ENCODE peak calls at places on chromosomes 4 and X, in seven cellular contexts. One of them, this sample, is unnamed.

GRCh38 chrX:129433945-129434344 is 89.3 kb downstream of the SMARCA1 start:
- DNase-seq in ovary: no peak
- DNase-seq in CD8-positive, alpha-beta T cell: no peak
- DNase-seq in CD4-positive, alpha-beta T cell: no peak
- DNase-seq in Peyer's patch: no peak
- DNase-seq in heart right ventricle: no peak
- DNase-seq in A549: no peak
- DNase-seq in this sample: no peak

GRCh38 chr4:30821275-30821674 is 101.1 kb downstream of the PCDH7 start:
- DNase-seq in ovary: no peak
- DNase-seq in CD8-positive, alpha-beta T cell: no peak
- DNase-seq in CD4-positive, alpha-beta T cell: no peak
- DNase-seq in Peyer's patch: no peak
- DNase-seq in heart right ventricle: no peak
- DNase-seq in A549: no peak
- DNase-seq in this sample: no peak

GRCh38 chr4:89898304-89898716 is 3.7 kb downstream of the MMRN1 start:
- DNase-seq in ovary: no peak
- DNase-seq in CD8-positive, alpha-beta T cell: no peak
- DNase-seq in CD4-positive, alpha-beta T cell: no peak
- DNase-seq in Peyer's patch: peak
- DNase-seq in heart right ventricle: no peak
- DNase-seq in A549: no peak
- DNase-seq in this sample: no peak

GRCh38 chr4:132572210-132572609 is 576.9 kb upstream of the PCDH10 start:
- DNase-seq in ovary: no peak
- DNase-seq in CD8-positive, alpha-beta T cell: no peak
- DNase-seq in CD4-positive, alpha-beta T cell: no peak
- DNase-seq in Peyer's patch: no peak
- DNase-seq in heart right ventricle: no peak
- DNase-seq in A549: peak
- DNase-seq in this sample: no peak

GRCh38 chrX:50081282-50081955 is 119.4 kb downstream of the AKAP4 start:
- DNase-seq in ovary: peak
- DNase-seq in CD8-positive, alpha-beta T cell: no peak
- DNase-seq in CD4-positive, alpha-beta T cell: no peak
- DNase-seq in Peyer's patch: peak
- DNase-seq in heart right ventricle: peak
- DNase-seq in A549: peak
- DNase-seq in this sample: peak

GRCh38 chrX:55908685-55909212 is 191.2 kb downstream of the RRAGB start:
- DNase-seq in ovary: peak
- DNase-seq in CD8-positive, alpha-beta T cell: no peak
- DNase-seq in CD4-positive, alpha-beta T cell: no peak
- DNase-seq in Peyer's patch: peak
- DNase-seq in heart right ventricle: peak
- DNase-seq in A549: peak
- DNase-seq in this sample: peak

GRCh38 chr4:166257891-166258290 is 384.9 kb downstream of the TLL1 start:
- DNase-seq in ovary: no peak
- DNase-seq in CD8-positive, alpha-beta T cell: no peak
- DNase-seq in CD4-positive, alpha-beta T cell: no peak
- DNase-seq in Peyer's patch: no peak
- DNase-seq in heart right ventricle: no peak
- DNase-seq in A549: peak
- DNase-seq in this sample: no peak

GRCh38 chrX:40170830-40171512 is 73.2 kb upstream of the BCOR start:
- DNase-seq in ovary: no peak
- DNase-seq in CD8-positive, alpha-beta T cell: no peak
- DNase-seq in CD4-positive, alpha-beta T cell: no peak
- DNase-seq in Peyer's patch: no peak
- DNase-seq in heart right ventricle: peak
- DNase-seq in A549: no peak
- DNase-seq in this sample: no peak

GRCh38 chr4:41028392-41029076 is 185.8 kb downstream of the APBB2 start:
- DNase-seq in ovary: no peak
- DNase-seq in CD8-positive, alpha-beta T cell: no peak
- DNase-seq in CD4-positive, alpha-beta T cell: no peak
- DNase-seq in Peyer's patch: no peak
- DNase-seq in heart right ventricle: no peak
- DNase-seq in A549: no peak
- DNase-seq in this sample: no peak

GRCh38 chr4:174437756-174438155 is 84.5 kb downstream of the HPGD start:
- DNase-seq in ovary: no peak
- DNase-seq in CD8-positive, alpha-beta T cell: no peak
- DNase-seq in CD4-positive, alpha-beta T cell: no peak
- DNase-seq in Peyer's patch: no peak
- DNase-seq in heart right ventricle: no peak
- DNase-seq in A549: no peak
- DNase-seq in this sample: no peak

GRCh38 chrX:48466696-48467095 is 3.4 kb downstream of the SLC38A5 start:
- DNase-seq in ovary: no peak
- DNase-seq in CD8-positive, alpha-beta T cell: no peak
- DNase-seq in CD4-positive, alpha-beta T cell: no peak
- DNase-seq in Peyer's patch: no peak
- DNase-seq in heart right ventricle: no peak
- DNase-seq in A549: no peak
- DNase-seq in this sample: no peak

GRCh38 chrX:155888139-155888538 is 7.0 kb downstream of the VAMP7 start:
- DNase-seq in ovary: no peak
- DNase-seq in CD8-positive, alpha-beta T cell: no peak
- DNase-seq in CD4-positive, alpha-beta T cell: no peak
- DNase-seq in Peyer's patch: no peak
- DNase-seq in heart right ventricle: no peak
- DNase-seq in A549: peak
- DNase-seq in this sample: no peak

GRCh38 chr4:166422475-166422874 is 549.4 kb downstream of the TLL1 start:
- DNase-seq in ovary: no peak
- DNase-seq in CD8-positive, alpha-beta T cell: no peak
- DNase-seq in CD4-positive, alpha-beta T cell: no peak
- DNase-seq in Peyer's patch: no peak
- DNase-seq in heart right ventricle: no peak
- DNase-seq in A549: no peak
- DNase-seq in this sample: no peak

GRCh38 chrX:133670394-133670793 is 255.1 kb upstream of the GPC4 start:
- DNase-seq in ovary: no peak
- DNase-seq in CD8-positive, alpha-beta T cell: no peak
- DNase-seq in CD4-positive, alpha-beta T cell: no peak
- DNase-seq in Peyer's patch: no peak
- DNase-seq in heart right ventricle: no peak
- DNase-seq in A549: peak
- DNase-seq in this sample: peak

GRCh38 chr4:32560306-32560705 is 1840.1 kb downstream of the PCDH7 start:
- DNase-seq in ovary: no peak
- DNase-seq in CD8-positive, alpha-beta T cell: no peak
- DNase-seq in CD4-positive, alpha-beta T cell: no peak
- DNase-seq in Peyer's patch: no peak
- DNase-seq in heart right ventricle: no peak
- DNase-seq in A549: no peak
- DNase-seq in this sample: no peak

GRCh38 chrX:41412261-41413167 is 34.6 kb upstream of the NYX start:
- DNase-seq in ovary: no peak
- DNase-seq in CD8-positive, alpha-beta T cell: no peak
- DNase-seq in CD4-positive, alpha-beta T cell: no peak
- DNase-seq in Peyer's patch: peak
- DNase-seq in heart right ventricle: peak
- DNase-seq in A549: peak
- DNase-seq in this sample: no peak

GRCh38 chr4:171612907-171613306 is 200.3 kb upstream of the GALNTL6 start:
- DNase-seq in ovary: no peak
- DNase-seq in CD8-positive, alpha-beta T cell: no peak
- DNase-seq in CD4-positive, alpha-beta T cell: no peak
- DNase-seq in Peyer's patch: no peak
- DNase-seq in heart right ventricle: no peak
- DNase-seq in A549: no peak
- DNase-seq in this sample: no peak
- TF ChIP-seq CTCF in ovary: no peak
- TF ChIP-seq CTCF in CD8-positive, alpha-beta T cell: no peak
- TF ChIP-seq CTCF in CD4-positive, alpha-beta T cell: no peak
- TF ChIP-seq CTCF in Peyer's patch: no peak
- TF ChIP-seq CTCF in heart right ventricle: no peak
- TF ChIP-seq CTCF in A549: no peak
- TF ChIP-seq CTCF in this sample: no peak

DNA sequence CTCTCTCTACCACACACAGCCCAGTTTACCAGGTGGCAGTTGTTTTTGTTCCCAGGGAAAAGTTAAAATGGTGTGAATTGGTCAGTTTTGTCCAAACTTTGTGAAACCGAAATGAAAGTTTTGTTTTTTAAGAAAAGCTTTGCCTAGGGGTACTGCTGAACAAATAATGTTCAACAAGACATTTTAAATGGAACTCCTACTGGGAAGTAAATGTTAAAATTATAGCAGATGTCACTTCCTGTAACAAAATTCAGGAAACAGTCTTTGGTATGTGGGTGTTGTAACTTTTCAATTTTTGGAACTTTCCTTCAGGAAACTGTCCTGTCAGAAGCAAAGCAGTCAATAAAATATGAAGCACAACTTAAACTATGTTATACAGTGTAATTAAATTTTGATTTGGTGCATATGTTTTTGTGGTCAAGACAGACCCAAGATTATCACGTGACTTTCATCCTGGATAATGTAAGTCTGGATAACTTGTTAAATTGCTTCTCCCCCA is 79.5 kb downstream of the AFF1 start:
- DNase-seq in ovary: no peak
- DNase-seq in CD8-positive, alpha-beta T cell: no peak
- DNase-seq in CD4-positive, alpha-beta T cell: no peak
- DNase-seq in Peyer's patch: no peak
- DNase-seq in heart right ventricle: no peak
- DNase-seq in A549: no peak
- DNase-seq in this sample: no peak
- H3K27ac ChIP-seq in ovary: no peak
- H3K27ac ChIP-seq in CD8-positive, alpha-beta T cell: no peak
- H3K27ac ChIP-seq in CD4-positive, alpha-beta T cell: no peak
- H3K27ac ChIP-seq in Peyer's patch: no peak
- H3K27ac ChIP-seq in heart right ventricle: peak
- H3K27ac ChIP-seq in A549: peak
- H3K27ac ChIP-seq in this sample: no peak

GRCh38 chrX:65941775-65942174 is 98.1 kb downstream of the VSIG4 start:
- DNase-seq in ovary: no peak
- DNase-seq in CD8-positive, alpha-beta T cell: no peak
- DNase-seq in CD4-positive, alpha-beta T cell: no peak
- DNase-seq in Peyer's patch: no peak
- DNase-seq in heart right ventricle: no peak
- DNase-seq in A549: no peak
- DNase-seq in this sample: no peak
- TF ChIP-seq CTCF in ovary: no peak
- TF ChIP-seq CTCF in CD8-positive, alpha-beta T cell: no peak
- TF ChIP-seq CTCF in CD4-positive, alpha-beta T cell: no peak
- TF ChIP-seq CTCF in Peyer's patch: no peak
- TF ChIP-seq CTCF in heart right ventricle: no peak
- TF ChIP-seq CTCF in A549: no peak
- TF ChIP-seq CTCF in this sample: no peak

GRCh38 chr4:3041192-3042142 is 32.9 kb downstream of the HTT-AS start:
- DNase-seq in ovary: peak
- DNase-seq in CD8-positive, alpha-beta T cell: peak
- DNase-seq in CD4-positive, alpha-beta T cell: no peak
- DNase-seq in Peyer's patch: peak
- DNase-seq in heart right ventricle: peak
- DNase-seq in A549: no peak
- DNase-seq in this sample: peak

GRCh38 chr4:3040447-3041191 is 33.7 kb downstream of the HTT-AS start:
- DNase-seq in ovary: no peak
- DNase-seq in CD8-positive, alpha-beta T cell: no peak
- DNase-seq in CD4-positive, alpha-beta T cell: no peak
- DNase-seq in Peyer's patch: no peak
- DNase-seq in heart right ventricle: no peak
- DNase-seq in A549: no peak
- DNase-seq in this sample: no peak

GRCh38 chr4:3039706-3040366 is 34.5 kb downstream of the HTT-AS start:
- DNase-seq in ovary: no peak
- DNase-seq in CD8-positive, alpha-beta T cell: no peak
- DNase-seq in CD4-positive, alpha-beta T cell: no peak
- DNase-seq in Peyer's patch: no peak
- DNase-seq in heart right ventricle: no peak
- DNase-seq in A549: no peak
- DNase-seq in this sample: no peak

GRCh38 chr4:3043272-3044020 is 30.9 kb downstream of the HTT-AS start:
- DNase-seq in ovary: no peak
- DNase-seq in CD8-positive, alpha-beta T cell: no peak
- DNase-seq in CD4-positive, alpha-beta T cell: no peak
- DNase-seq in Peyer's patch: no peak
- DNase-seq in heart right ventricle: no peak
- DNase-seq in A549: no peak
- DNase-seq in this sample: no peak

DNA sequence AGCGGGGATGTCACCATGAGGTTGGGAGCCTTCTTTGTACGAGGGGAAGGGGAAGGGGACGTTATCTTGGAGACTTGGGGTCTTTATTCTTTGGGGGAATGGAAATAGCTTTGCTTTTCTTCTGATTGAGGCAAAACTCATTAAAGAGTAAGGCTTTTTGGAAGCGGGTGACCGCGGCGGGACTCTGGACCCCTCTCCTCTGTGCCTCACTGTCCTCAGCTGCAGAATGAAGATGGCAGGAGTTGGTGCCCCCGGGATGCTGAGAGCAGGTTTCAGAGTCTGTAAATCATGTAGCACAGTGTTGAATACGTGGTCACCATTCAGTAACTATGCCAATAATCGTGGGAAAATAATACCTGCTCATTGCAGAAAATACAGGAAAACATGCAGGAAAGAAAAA is 32.1 kb downstream of the HTT-AS start:
- DNase-seq in ovary: no peak
- DNase-seq in CD8-positive, alpha-beta T cell: no peak
- DNase-seq in CD4-positive, alpha-beta T cell: no peak
- DNase-seq in Peyer's patch: no peak
- DNase-seq in heart right ventricle: no peak
- DNase-seq in A549: no peak
- DNase-seq in this sample: no peak
- H3K27ac ChIP-seq in ovary: no peak
- H3K27ac ChIP-seq in CD8-positive, alpha-beta T cell: no peak
- H3K27ac ChIP-seq in CD4-positive, alpha-beta T cell: no peak
- H3K27ac ChIP-seq in Peyer's patch: peak
- H3K27ac ChIP-seq in heart right ventricle: peak
- H3K27ac ChIP-seq in A549: no peak
- H3K27ac ChIP-seq in this sample: peak

This sample was measured in testis.